ENCODE peak calls at places on chromosome 14, in nine cellular contexts. J is GM18507; W is activated gamma-delta T cell; H is H7; L is stimulated activated CD4-positive, alpha-beta T cell treated with anti-CD3 and anti-CD28 coated beads, Interleukin-4, amount 100 ng/mL, for 24 hours; F is MM.1S; X is HS-5; U is NCI-H460; O is activated naive CD4-positive, alpha-beta T cell treated with anti-CD3 and anti-CD28 coated beads, Interleukin-2, amount 50 U/mL, for 16 hours. I is an unnamed sample.
A peak's percentile ranks its signal among the peaks of the same experiment; 100 is the strongest.

GRCh38 chr14:97456958-97457357 is 659.8 kb downstream of the VRK1 start:
- DNase-seq in J (no peak), W (no peak), H (no peak), L (peak; percentile 81), F (no peak), X (no peak), U (no peak), O (peak; percentile 73), I (peak; percentile 65)

GRCh38 chr14:75578099-75578785 is at the start of gene FLVCR2:
- DNase-seq in J (peak; percentile 50), W (peak; percentile 30), H (peak; percentile 95), L (peak; percentile 61), F (peak; percentile 26), X (peak; percentile 20), U (peak; percentile 30), O (peak; percentile 66), I (peak; percentile 65)

GRCh38 chr14:88551094-88551870 is 3.5 kb downstream of the PTPN21 start:
- DNase-seq in J (no peak), W (no peak), H (peak; percentile 88), L (peak; percentile 64), F (no peak), X (no peak), U (peak; percentile 82), O (peak; percentile 60), I (peak; percentile 87)

GRCh38 chr14:67410313-67410712 is 1.7 kb downstream of the PLEK2 start:
- DNase-seq in J (no peak), W (no peak), H (no peak), L (no peak), F (no peak), X (no peak), U (no peak), O (no peak), I (no peak)

GRCh38 chr14:30767624-30768023 is 106.7 kb upstream of the COCH start:
- DNase-seq in J (no peak), W (no peak), H (no peak), L (no peak), F (no peak), X (no peak), U (no peak), O (no peak), I (no peak)

GRCh38 chr14:24630872-24631477 is 3.0 kb downstream of the GZMB start:
- DNase-seq in J (no peak), W (no peak), H (no peak), L (no peak), F (no peak), X (no peak), U (no peak), O (no peak), I (peak; percentile 4)

GRCh38 chr14:74867673-74868072 is 8.3 kb downstream of the PROX2 start:
- DNase-seq in J (no peak), W (peak; percentile 9), H (no peak), L (peak; percentile 47), F (no peak), X (no peak), U (no peak), O (peak; percentile 33), I (no peak)

GRCh38 chr14:44963775-44964380 is 1.9 kb downstream of the TOGARAM1 start:
- DNase-seq in J (no peak), W (no peak), H (no peak), L (no peak), F (no peak), X (no peak), U (no peak), O (no peak), I (peak; percentile 3)

GRCh38 chr14:104936361-104937155 is 11.9 kb downstream of the PLD4 start:
- DNase-seq in J (no peak), W (no peak), H (no peak), L (no peak), F (no peak), X (no peak), U (no peak), O (no peak), I (no peak)

GRCh38 chr14:64506751-64507150 is 2.2 kb downstream of the ZBTB1 start:
- DNase-seq in J (no peak), W (no peak), H (no peak), L (no peak), F (no peak), X (no peak), U (no peak), O (no peak), I (peak; percentile 22)

GRCh38 chr14:75049731-75050201 is 1.5 kb downstream of the MLH3 start:
- DNase-seq in J (no peak), W (no peak), H (no peak), L (no peak), F (no peak), X (peak; percentile 47), U (no peak), O (no peak), I (no peak)

GRCh38 chr14:100384277-100384676 is 61.1 kb downstream of the SLC25A47 start:
- DNase-seq in J (no peak), W (no peak), H (peak; percentile 35), L (no peak), F (no peak), X (no peak), U (no peak), O (no peak), I (no peak)

GRCh38 chr14:101235872-101236221 is 325.4 kb upstream of the DIO3 start:
- DNase-seq in J (no peak), W (no peak), H (peak; percentile 54), L (no peak), F (no peak), X (no peak), U (no peak), O (no peak), I (no peak)

GRCh38 chr14:50666772-50667490 is 1.2 kb downstream of the SAV1 start:
- DNase-seq in J (no peak), W (no peak), H (peak; percentile 43), L (peak; percentile 25), F (peak; percentile 16), X (peak; percentile 41), U (peak; percentile 56), O (no peak), I (peak; percentile 72)

GRCh38 chr14:94066089-94066676 is 14.8 kb downstream of the DDX24 start:
- DNase-seq in J (no peak), W (no peak), H (no peak), L (no peak), F (no peak), X (no peak), U (no peak), O (no peak), I (peak; percentile 45)

GRCh38 chr14:100825691-100826331 is at the start of gene MEG3:
- DNase-seq in J (no peak), W (no peak), H (no peak), L (no peak), F (no peak), X (peak; percentile 26), U (no peak), O (no peak), I (no peak)

GRCh38 chr14:24372701-24373416 is 4.9 kb downstream of the NFATC4 start:
- DNase-seq in J (no peak), W (no peak), H (no peak), L (no peak), F (no peak), X (no peak), U (no peak), O (no peak), I (no peak)

GRCh38 chr14:41785696-41786095 is 179.0 kb downstream of the LRFN5 start:
- DNase-seq in J (no peak), W (no peak), H (peak; percentile 3), L (no peak), F (no peak), X (no peak), U (no peak), O (no peak), I (no peak)

GRCh38 chr14:97977711-97978261 is 1180.6 kb downstream of the VRK1 start:
- DNase-seq in J (no peak), W (peak; percentile 45), H (peak; percentile 34), L (peak; percentile 79), F (no peak), X (no peak), U (no peak), O (peak; percentile 80), I (peak; percentile 46)

GRCh38 chr14:90511795-90512331 is 115.0 kb downstream of the CALM1 start:
- DNase-seq in J (no peak), W (no peak), H (no peak), L (no peak), F (no peak), X (no peak), U (no peak), O (no peak), I (no peak)

GRCh38 chr14:102500724-102501123 is 8.9 kb downstream of the ANKRD9 start:
- DNase-seq in J (no peak), W (no peak), H (no peak), L (no peak), F (no peak), X (no peak), U (no peak), O (no peak), I (no peak)

GRCh38 chr14:105315211-105315721 is 718 bp downstream of the PACS2 start:
- DNase-seq in J (no peak), W (peak; percentile 45), H (peak; percentile 87), L (peak; percentile 26), F (peak; percentile 42), X (no peak), U (no peak), O (peak; percentile 42), I (peak; percentile 64)

GRCh38 chr14:30709201-30709600 is 87.1 kb downstream of the SCFD1 start:
- DNase-seq in J (no peak), W (no peak), H (no peak), L (no peak), F (no peak), X (no peak), U (no peak), O (no peak), I (no peak)

GRCh38 chr14:57502581-57503254 is 9.1 kb upstream of the CCDC198 start:
- DNase-seq in J (no peak), W (no peak), H (no peak), L (no peak), F (no peak), X (no peak), U (no peak), O (no peak), I (peak; percentile 22)

GRCh38 chr14:37186865-37187264 is 10.9 kb upstream of the MIPOL1 start:
- DNase-seq in J (no peak), W (no peak), H (no peak), L (no peak), F (no peak), X (no peak), U (no peak), O (no peak), I (no peak)

GRCh38 chr14:103066399-103066798 is 9.1 kb upstream of the CDC42BPB start:
- DNase-seq in J (no peak), W (no peak), H (no peak), L (no peak), F (no peak), X (no peak), U (peak; percentile 40), O (no peak), I (peak; percentile 82)

GRCh38 chr14:89794096-89794495 is 160.4 kb downstream of the EFCAB11 start:
- DNase-seq in J (no peak), W (no peak), H (no peak), L (no peak), F (no peak), X (no peak), U (no peak), O (no peak), I (no peak)

GRCh38 chr14:65137648-65138317 is 35.5 kb upstream of the MAX start:
- DNase-seq in J (no peak), W (no peak), H (no peak), L (no peak), F (no peak), X (no peak), U (no peak), O (no peak), I (no peak)

GRCh38 chr14:81449114-81449513 is 49.0 kb upstream of the STON2 start:
- DNase-seq in J (no peak), W (no peak), H (no peak), L (no peak), F (no peak), X (no peak), U (no peak), O (no peak), I (no peak)

GRCh38 chr14:28666961-28667360 is 99.6 kb upstream of the FOXG1 start:
- DNase-seq in J (no peak), W (no peak), H (no peak), L (no peak), F (no peak), X (no peak), U (no peak), O (no peak), I (no peak)

GRCh38 chr14:105061428-105062047 is 3.7 kb downstream of the GPR132 start:
- DNase-seq in J (no peak), W (peak; percentile 39), H (no peak), L (peak; percentile 79), F (no peak), X (no peak), U (no peak), O (peak; percentile 71), I (no peak)

I was measured in kidney tubule cell.